ENCODE peak calls at places on chromosome 4, in nine cellular contexts. J is transverse colon, L is tibial nerve, G is stomach, F is SK-N-SH, T is ovary, E is esophagus muscularis mucosa, X is suprapubic skin, A is A549. M is an unnamed sample.

GRCh38 chr4:35364321-35364870 is 879.9 kb downstream of the ARAP2 start:
- DNase-seq in E (no peak), J (no peak), A (no peak), X (no peak), T (no peak), F (no peak), G (no peak), L (no peak), M (no peak)

GRCh38 chr4:150250293-150250997 is 172.2 kb downstream of the DCLK2 start:
- DNase-seq in X (no peak), J (no peak), E (peak; percentile 88), G (no peak), L (no peak), F (no peak), T (no peak), A (no peak), M (peak; percentile 37)

GRCh38 chr4:39900966-39901365 is 76.7 kb downstream of the PDS5A start:
- DNase-seq in G (no peak), E (no peak), T (no peak), X (no peak), J (no peak), F (no peak), L (no peak), A (no peak), M (no peak)

GRCh38 chr4:8540991-8541390 is 39.2 kb upstream of the GPR78 start:
- DNase-seq in A (no peak), E (no peak), L (no peak), X (peak; percentile 30), J (no peak), T (no peak), G (no peak), F (no peak), M (no peak)

GRCh38 chr4:128635141-128635911 is 174.2 kb upstream of the JADE1 start:
- DNase-seq in E (no peak), L (no peak), J (peak; percentile 50), T (no peak), F (no peak), X (no peak), A (peak; percentile 64), G (peak; percentile 97), M (peak; percentile 78)

GRCh38 chr4:8370835-8371234 is 69.7 kb downstream of the ACOX3 start:
- DNase-seq in A (no peak), T (no peak), F (no peak), L (no peak), J (no peak), X (no peak), E (no peak), G (no peak), M (no peak)

GRCh38 chr4:60805500-60806313 is 394.4 kb upstream of the ADGRL3 start:
- DNase-seq in J (no peak), G (no peak), X (no peak), T (no peak), F (peak; percentile 9), E (no peak), A (no peak), L (no peak), M (no peak)

GRCh38 chr4:42151568-42152506 is 618 bp downstream of the BEND4 start:
- DNase-seq in G (peak; percentile 30), T (no peak), L (no peak), F (peak; percentile 90), X (no peak), E (no peak), A (no peak), J (peak; percentile 51), M (no peak)

GRCh38 chr4:166435449-166435848 is 562.4 kb downstream of the TLL1 start:
- DNase-seq in X (no peak), J (no peak), T (no peak), L (no peak), F (no peak), A (no peak), G (no peak), E (no peak), M (no peak)

GRCh38 chr4:73053076-73053475 is 16.4 kb downstream of the COX18 start:
- DNase-seq in T (no peak), A (no peak), X (no peak), L (no peak), F (no peak), E (no peak), J (no peak), G (no peak), M (no peak)

GRCh38 chr4:108336076-108336475 is 167.3 kb upstream of the LEF1 start:
- DNase-seq in G (no peak), F (no peak), A (no peak), J (no peak), L (no peak), T (no peak), E (peak; percentile 5), X (no peak), M (no peak)

GRCh38 chr4:149823770-149824221 is 8.2 kb upstream of the IQCM start:
- DNase-seq in F (no peak), E (no peak), X (no peak), T (no peak), J (no peak), L (no peak), G (no peak), A (peak; percentile 19), M (no peak)

GRCh38 chr4:60744767-60745166 is 455.4 kb upstream of the ADGRL3 start:
- DNase-seq in F (no peak), A (no peak), E (no peak), T (no peak), J (no peak), L (no peak), X (no peak), G (no peak), M (no peak)

GRCh38 chr4:179307297-179308136 is 1865.3 kb upstream of the AGA start:
- DNase-seq in T (no peak), A (peak; percentile 1), X (no peak), E (no peak), G (no peak), J (peak; percentile 16), F (peak; percentile 34), L (peak; percentile 11), M (no peak)

GRCh38 chr4:88812420-88812819 is 114.8 kb upstream of the NAP1L5 start:
- DNase-seq in G (no peak), L (no peak), A (no peak), T (no peak), X (no peak), E (no peak), J (no peak), F (no peak), M (no peak)

DNA sequence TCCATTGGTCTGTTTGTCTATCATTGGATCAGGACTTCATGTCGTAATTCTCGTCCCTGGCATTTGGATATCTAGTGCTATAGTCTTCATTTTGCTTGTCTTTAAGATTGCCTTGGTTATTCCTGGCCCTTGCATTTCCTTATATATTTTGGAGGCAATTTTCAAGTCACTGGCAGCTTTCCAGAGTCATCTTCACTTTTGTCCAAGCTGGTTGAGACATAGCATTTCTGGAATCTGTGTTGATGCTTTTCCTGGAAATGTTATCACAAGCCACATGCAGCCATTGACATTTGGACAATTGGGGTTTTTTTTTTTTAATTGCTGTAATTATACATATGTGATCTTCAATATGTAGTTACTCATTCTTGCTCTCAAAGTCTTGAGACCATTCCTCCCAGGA is 45.2 kb upstream of the HGFAC start:
- DNase-seq in E (no peak), L (no peak), T (no peak), F (no peak), A (no peak), J (no peak), G (no peak), X (no peak), M (no peak)
- H3K4me3 ChIP-seq in E (no peak overlapping the region), L (no peak overlapping the region), T (no peak overlapping the region), F (no peak overlapping the region), A (no peak overlapping the region), J (no peak overlapping the region), G (no peak overlapping the region), X (no peak overlapping the region), M (no peak overlapping the region)

DNA sequence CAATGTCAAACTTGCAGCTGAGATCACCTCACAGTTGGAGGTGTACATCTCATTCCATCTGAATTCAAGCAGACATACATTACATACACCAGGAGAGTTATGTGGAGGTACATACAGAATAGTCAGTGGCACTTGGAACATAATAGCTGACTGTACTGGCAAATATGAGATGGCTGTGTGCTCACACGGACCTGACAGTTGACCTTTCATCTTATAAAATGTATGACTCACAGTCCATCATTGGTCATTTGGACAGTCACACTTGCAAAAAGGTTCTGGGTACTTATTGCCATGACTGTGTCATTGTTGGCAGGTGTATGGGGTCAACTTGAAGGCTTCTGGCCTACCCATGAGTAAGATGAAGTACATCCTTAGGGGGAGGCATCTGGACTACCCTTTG is 88.6 kb upstream of the WDR1 start:
- DNase-seq in X (no peak), J (no peak), T (no peak), E (no peak), G (no peak), L (no peak), A (no peak), F (no peak), M (no peak)
- TF ChIP-seq EP300 in X (no peak), J (no peak), T (no peak), E (no peak), G (no peak), L (no peak), A (no peak), F (no peak), M (no peak)

DNA sequence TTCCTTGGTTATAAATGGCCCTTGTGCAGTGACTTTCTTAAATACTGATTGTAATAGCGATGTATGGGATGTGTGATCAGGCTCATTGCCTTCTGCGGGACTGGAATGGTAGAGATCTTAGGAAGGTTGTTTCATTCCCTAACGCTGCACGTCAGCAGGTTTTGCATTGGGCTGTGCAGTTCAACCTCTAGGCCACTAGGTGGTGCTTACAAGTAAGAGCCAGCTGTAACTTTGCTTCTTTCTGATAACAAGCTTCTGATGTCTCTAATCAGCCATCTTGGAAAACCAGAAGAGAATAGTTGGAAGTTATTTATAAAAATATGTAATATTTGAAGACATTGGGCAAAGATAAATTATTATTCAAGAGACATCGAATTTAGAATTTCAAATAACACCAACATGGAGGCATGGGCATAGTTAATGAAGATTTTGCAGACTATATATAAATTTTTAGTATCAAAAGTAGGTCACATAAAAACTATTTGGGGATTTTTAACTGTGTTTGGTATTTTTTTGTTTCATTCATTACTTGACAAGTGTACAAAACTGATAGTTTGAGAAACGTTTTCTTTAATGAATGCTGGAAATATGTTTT is 339.7 kb upstream of the PCDH7 start:
- DNase-seq in E (no peak), F (peak; percentile 17), X (no peak), T (no peak), J (peak; percentile 28), G (peak; percentile 44), A (peak; percentile 2), L (no peak), M (no peak)
- H3K4me3 ChIP-seq in E (no peak overlapping the region), F (peak overlapping the region; percentile 36), X (no peak overlapping the region), T (no peak overlapping the region), J (no peak overlapping the region), G (no peak overlapping the region), A (no peak overlapping the region), L (no peak overlapping the region), M (no peak overlapping the region)

DNA sequence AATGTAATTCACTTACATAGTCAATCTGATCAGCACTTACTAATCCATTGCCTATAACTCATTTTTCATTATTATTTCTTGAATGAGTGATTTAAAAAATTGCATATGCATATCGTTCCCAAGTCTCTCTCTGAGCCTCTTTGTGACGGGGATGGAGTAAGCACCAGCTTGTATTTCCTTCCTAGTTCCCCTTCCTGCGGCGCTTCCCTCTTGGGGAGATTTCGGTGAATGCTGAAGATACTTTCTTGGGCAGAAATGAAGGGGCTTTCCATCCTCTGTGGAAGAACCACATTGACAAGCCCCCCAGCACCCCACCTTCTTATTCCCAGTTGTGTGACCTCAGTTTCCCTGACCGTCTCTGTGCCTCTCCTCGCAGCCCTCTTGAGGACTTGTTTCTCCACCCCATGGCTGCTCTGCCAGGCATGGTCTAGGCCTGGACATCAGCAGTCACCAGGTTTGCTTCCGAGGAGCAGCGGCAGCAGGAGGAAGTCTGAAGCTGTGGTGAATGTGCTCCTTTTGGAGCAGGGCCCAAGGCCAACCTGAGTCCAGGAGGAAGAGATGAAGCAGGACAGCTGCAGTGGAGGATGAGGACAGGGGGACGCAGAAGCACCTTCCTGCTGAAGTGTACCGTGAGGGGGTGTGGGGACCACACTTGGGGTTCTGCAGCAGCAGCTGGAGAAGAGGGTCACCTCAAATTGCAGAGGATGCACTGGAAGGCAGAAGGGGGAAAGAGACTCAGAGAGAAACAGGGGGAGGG is 124.9 kb downstream of the IRF2 start:
- DNase-seq in T (peak; percentile 54), J (peak; percentile 35), E (no peak), F (no peak), X (no peak), G (peak; percentile 63), L (no peak), A (no peak), M (no peak)
- TF ChIP-seq EP300 in T (no peak), J (no peak), E (no peak), F (no peak), X (no peak), G (no peak), L (no peak), A (no peak), M (no peak)

M was measured in upper lobe of left lung.